ENCODE peak calls at places on chromosomes 11 and 22, in nine cellular contexts. V is left lung; F is testis; S is heart left ventricle; B is HCT116; K is spleen; J is prostate gland; D is adrenal gland; R is CD4-positive, alpha-beta T cell. O is an unnamed sample. For H3K27me3, the result is how much of the 10 kb centered on the place peaks cover.

GRCh38 chr11:89660234-89660633 is 49.9 kb upstream of the TRIM77 start:
- DNase-seq in F (no peak), S (no peak), J (no peak), V (no peak), R (no peak), D (no peak), K (no peak), B (no peak), O (no peak)

GRCh38 chr22:46054091-46054877 is 77.3 kb upstream of the WNT7B start:
- DNase-seq in V (peak), J (no peak), S (peak), R (no peak), D (peak), F (peak), B (no peak), K (peak), O (peak)

GRCh38 chr11:1336836-1337646 is 27.6 kb upstream of the TOLLIP start:
- DNase-seq in S (peak), F (no peak), R (peak), J (no peak), V (peak), K (peak), D (peak), B (no peak), O (peak)

GRCh38 chr22:21760640-21761039 is 25.0 kb upstream of the YPEL1 start:
- DNase-seq in D (no peak), J (no peak), V (no peak), S (no peak), B (no peak), R (no peak), F (no peak), K (no peak), O (no peak)

GRCh38 chr11:45109400-45109799 is 37.0 kb upstream of the PRDM11 start:
- DNase-seq in J (no peak), B (no peak), V (no peak), D (no peak), S (no peak), F (no peak), K (no peak), R (no peak), O (no peak)

GRCh38 chr11:43580735-43581369 is 99.7 kb upstream of the HSD17B12 start:
- DNase-seq in D (no peak), R (no peak), J (no peak), F (peak), V (no peak), K (no peak), S (no peak), B (no peak), O (no peak)

GRCh38 chr22:20867179-20868099 is 8.6 kb downstream of the SNAP29 start:
- DNase-seq in S (peak), D (peak), F (peak), B (no peak), K (no peak), J (no peak), R (no peak), V (no peak), O (peak)

GRCh38 chr11:71256080-71256479 is 3.7 kb upstream of the SHANK2 start:
- DNase-seq in J (no peak), S (no peak), V (no peak), K (no peak), F (no peak), B (no peak), D (no peak), R (no peak), O (no peak)

GRCh38 chr11:72625746-72626636 is 48.2 kb downstream of the PDE2A start:
- DNase-seq in D (peak), B (no peak), F (peak), R (no peak), S (peak), V (peak), J (peak), K (peak), O (peak)

GRCh38 chr11:113725883-113726405 is 19.8 kb upstream of the TMPRSS5 start:
- DNase-seq in V (no peak), J (no peak), D (no peak), F (no peak), B (no peak), K (no peak), S (no peak), R (no peak), O (no peak)

GRCh38 chr11:113722221-113722620 is 16.1 kb upstream of the TMPRSS5 start:
- DNase-seq in R (no peak), S (no peak), K (no peak), V (no peak), B (no peak), D (no peak), F (peak), J (no peak), O (no peak)

GRCh38 chr11:113723706-113724246 is 17.7 kb upstream of the TMPRSS5 start:
- DNase-seq in K (no peak), F (no peak), V (no peak), J (no peak), D (no peak), R (no peak), S (no peak), B (no peak), O (no peak)

GRCh38 chr11:113722934-113723333 is 16.8 kb upstream of the TMPRSS5 start:
- DNase-seq in F (no peak), V (no peak), B (no peak), D (no peak), S (no peak), R (no peak), J (no peak), K (no peak), O (no peak)

GRCh38 chr11:113725411-113725810 is 19.3 kb upstream of the TMPRSS5 start:
- DNase-seq in R (no peak), V (no peak), D (no peak), J (no peak), F (no peak), K (no peak), B (no peak), S (no peak), O (no peak)
- H3K27ac ChIP-seq in R (no peak), V (no peak), D (no peak), J (no peak), F (no peak), K (no peak), B (no peak), S (no peak), O (no peak)

GRCh38 chr22:27206747-27207133 is 549.4 kb downstream of the MIAT start:
- DNase-seq in B (no peak), V (no peak), R (no peak), J (no peak), F (no peak), D (no peak), S (no peak), K (no peak), O (no peak)
- TF ChIP-seq CTCF in B (no peak), V (no peak), R (no peak), J (no peak), F (no peak), D (no peak), S (no peak), K (no peak), O (no peak)

GRCh38 chr22:41831828-41832552 is 915 bp upstream of the SREBF2 start:
- DNase-seq in D (no peak), R (no peak), F (no peak), K (no peak), J (no peak), B (no peak), S (no peak), V (no peak), O (no peak)

GRCh38 chr22:41827671-41828070 is 5.2 kb upstream of the SREBF2 start:
- DNase-seq in J (no peak), B (no peak), D (no peak), S (no peak), K (no peak), F (no peak), R (no peak), V (no peak), O (no peak)

GRCh38 chr22:41831383-41831782 is 1.5 kb upstream of the SREBF2 start:
- DNase-seq in V (no peak), J (no peak), S (no peak), F (no peak), K (no peak), D (no peak), B (no peak), R (no peak), O (no peak)

GRCh38 chr22:41828516-41828915 is 4.4 kb upstream of the SREBF2 start:
- DNase-seq in J (no peak), S (no peak), K (no peak), F (no peak), D (no peak), B (no peak), V (no peak), R (no peak), O (no peak)

DNA sequence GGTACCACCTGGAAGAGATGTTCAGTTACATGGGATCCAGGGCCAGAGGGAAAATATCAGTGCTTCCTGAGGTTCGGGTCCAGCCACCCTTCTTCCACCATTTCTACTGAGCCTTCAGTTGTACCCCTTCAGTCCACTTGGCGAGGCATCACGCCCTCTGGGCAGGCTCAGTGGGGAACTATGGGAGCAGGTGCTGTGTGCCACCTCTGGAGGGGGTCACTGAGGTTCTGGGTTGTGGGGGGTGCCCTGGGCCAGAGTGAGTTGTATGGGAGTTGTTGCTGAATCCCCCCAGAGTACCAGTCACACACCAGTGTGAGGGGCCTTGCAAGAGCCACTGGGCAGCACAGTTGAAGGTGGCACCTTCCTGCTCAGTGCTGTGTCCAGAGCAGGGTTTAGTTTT is 2.7 kb upstream of the SREBF2 start:
- DNase-seq in J (no peak), K (no peak), S (no peak), R (no peak), F (no peak), V (no peak), D (no peak), B (no peak), O (no peak)
- H3K27me3 ChIP-seq in J (under half), K (under half), S (under half), R (under half), F (under half), V (under half), D (under half), B (under half), O (under half)

GRCh38 chr22:29029202-29030000 is 32.2 kb downstream of the C22orf31 start:
- DNase-seq in V (no peak), B (no peak), F (no peak), K (no peak), S (no peak), R (no peak), J (no peak), D (no peak), O (no peak)
- H3K27ac ChIP-seq in V (peak), B (peak), F (no peak), K (no peak), S (no peak), R (no peak), J (peak), D (peak), O (no peak)

GRCh38 chr22:31199187-31199586 is 12.9 kb upstream of the LIMK2 start:
- DNase-seq in R (no peak), V (no peak), J (no peak), F (no peak), S (no peak), B (no peak), D (no peak), K (no peak), O (no peak)
- TF ChIP-seq CTCF in R (no peak), V (no peak), J (no peak), F (no peak), S (no peak), B (no peak), D (no peak), K (no peak), O (no peak)

DNA sequence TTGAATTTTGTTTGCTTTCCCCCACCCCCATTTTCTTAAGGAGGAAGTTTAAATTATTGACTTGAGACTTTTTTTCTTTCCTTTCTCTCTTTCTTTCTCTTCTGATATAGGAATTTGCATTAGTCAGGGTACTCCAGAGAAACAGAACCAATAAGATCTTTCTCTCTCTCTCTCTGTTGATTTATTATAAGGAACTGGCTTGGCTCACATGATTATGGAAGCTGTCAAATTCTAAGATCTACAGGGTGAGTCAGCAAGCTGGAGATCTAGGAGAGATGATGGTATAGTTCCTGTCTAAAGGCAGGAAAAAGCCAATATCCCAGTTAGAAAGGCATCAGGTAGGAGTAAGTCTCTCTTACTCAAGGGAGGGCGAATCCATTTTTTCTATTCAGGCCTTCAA is 64.0 kb downstream of the CCDC81 start:
- DNase-seq in V (no peak), R (no peak), K (no peak), B (no peak), S (no peak), D (no peak), J (no peak), F (no peak), O (no peak)
- H3K27me3 ChIP-seq in V (under half), R (under half), K (under half), B (under half), S (under half), D (under half), J (under half), F (under half), O (under half)

GRCh38 chr11:85762226-85762625 is 48.7 kb downstream of the SYTL2 start:
- DNase-seq in R (no peak), F (no peak), B (no peak), S (no peak), J (no peak), V (no peak), K (no peak), D (no peak), O (no peak)
- H3K27ac ChIP-seq in R (no peak), F (no peak), B (no peak), S (no peak), J (no peak), V (no peak), K (no peak), D (no peak), O (no peak)

GRCh38 chr11:86421976-86422770 is 47.5 kb downstream of the CCDC81 start:
- DNase-seq in F (no peak), S (no peak), R (no peak), J (no peak), K (no peak), B (no peak), D (no peak), V (no peak), O (no peak)

GRCh38 chr11:86416494-86416893 is 41.8 kb downstream of the CCDC81 start:
- DNase-seq in B (no peak), F (no peak), V (no peak), R (no peak), S (no peak), K (no peak), J (no peak), D (no peak), O (no peak)

GRCh38 chr11:86418513-86418912 is 43.8 kb downstream of the CCDC81 start:
- DNase-seq in J (no peak), V (no peak), B (no peak), D (no peak), F (no peak), K (no peak), R (no peak), S (no peak), O (no peak)

GRCh38 chr11:86414032-86414431 is 39.3 kb downstream of the CCDC81 start:
- DNase-seq in K (no peak), B (no peak), F (no peak), S (no peak), V (no peak), J (no peak), D (no peak), R (no peak), O (no peak)

DNA sequence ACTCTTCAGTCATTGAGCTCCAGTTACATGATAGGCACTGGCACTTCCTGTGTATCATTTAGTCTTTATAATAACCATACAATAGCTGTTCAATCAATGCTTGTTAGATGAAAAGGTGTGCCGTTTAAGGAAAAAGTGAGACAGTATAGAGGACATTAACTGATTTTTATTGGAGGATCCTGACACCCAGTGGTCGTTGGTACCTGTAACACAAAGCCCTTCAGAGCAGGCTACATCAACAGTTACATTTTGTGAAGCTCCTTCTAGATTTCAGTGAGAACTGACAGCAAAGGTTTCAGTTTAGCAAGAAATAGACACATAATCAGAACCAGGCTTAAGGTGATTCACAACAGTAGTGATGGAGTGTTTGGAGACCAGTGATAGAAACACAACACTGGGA is 44.2 kb downstream of the CCDC81 start:
- DNase-seq in V (no peak), J (no peak), K (no peak), F (no peak), B (no peak), D (no peak), R (no peak), S (no peak), O (no peak)
- TF ChIP-seq CTCF in V (no peak), J (no peak), K (no peak), F (no peak), B (no peak), D (no peak), R (no peak), S (no peak), O (no peak)

GRCh38 chr11:76321820-76322524 is 59.0 kb downstream of the THAP12 start:
- DNase-seq in S (no peak), B (no peak), F (no peak), R (no peak), D (no peak), V (no peak), J (no peak), K (peak), O (no peak)
- H3K27me3 ChIP-seq in S (under half), B (under half), F (under half), R (under half), D (under half), V (under half), J (under half), K (under half), O (under half)

DNA sequence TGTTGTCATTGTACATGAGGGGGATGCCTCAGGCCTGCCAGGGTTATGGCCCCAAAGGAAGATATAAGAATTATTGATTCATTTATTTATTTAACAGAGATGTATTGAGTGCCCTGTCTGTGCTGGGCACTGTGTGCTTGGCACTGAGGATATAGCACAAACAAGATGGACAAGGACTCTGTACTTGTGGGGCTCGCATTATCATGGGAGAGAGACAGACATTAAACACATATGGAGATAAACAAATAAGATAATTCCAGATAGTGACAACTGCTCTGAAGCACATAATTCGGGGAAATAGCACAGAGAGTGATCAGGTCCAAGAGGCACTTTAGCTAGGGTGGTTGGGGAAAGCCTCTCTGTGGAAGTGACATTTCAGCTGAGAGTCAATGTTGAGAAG is 119.8 kb upstream of the ARHGAP20 start:
- DNase-seq in K (no peak), D (no peak), R (no peak), F (no peak), S (no peak), B (no peak), V (no peak), J (no peak), O (no peak)
- H3K27ac ChIP-seq in K (no peak), D (peak), R (no peak), F (no peak), S (no peak), B (no peak), V (no peak), J (no peak), O (no peak)